ENCODE peak calls at places on chromosomes 11 and 22, in seven cellular contexts. M is IMR-90, L is neuronal stem cell, J is H9, I is H1, K is trophoblast cell, D is mesendoderm. Q is an unnamed sample.

GRCh38 chr11:94835571-94835970 is 67.4 kb downstream of the AMOTL1 start:
- DNase-seq in M (peak), L (no peak), J (no peak), I (no peak), K (no peak), D (no peak), Q (peak)

GRCh38 chr11:17575431-17576425 is 28.7 kb downstream of the OTOG start:
- DNase-seq in M (no peak), L (no peak), J (peak), I (no peak), K (no peak), D (no peak), Q (no peak)

GRCh38 chr11:1217151-1217550 is 5.7 kb upstream of the MUC5B start:
- DNase-seq in M (no peak), L (no peak), J (peak), I (peak), K (no peak), D (no peak), Q (no peak)

GRCh38 chr11:113618360-113618759 is 87.7 kb downstream of the TMPRSS5 start:
- DNase-seq in M (peak), L (no peak), J (no peak), I (no peak), K (no peak), D (no peak), Q (no peak)

GRCh38 chr11:76184551-76184993 is 21.7 kb downstream of the WNT11 start:
- DNase-seq in M (peak), L (no peak), J (no peak), I (no peak), K (peak), D (peak), Q (peak)

GRCh38 chr11:66818231-66818955 is 24.8 kb upstream of the RCE1 start:
- DNase-seq in M (peak), L (no peak), J (no peak), I (no peak), K (peak), D (no peak), Q (no peak)

GRCh38 chr11:119375629-119376196 is 5.8 kb downstream of the USP2 start:
- DNase-seq in M (peak), L (no peak), J (peak), I (peak), K (no peak), D (peak), Q (peak)

GRCh38 chr11:87299041-87299481 is 261.3 kb downstream of the TMEM135 start:
- DNase-seq in M (no peak), L (no peak), J (no peak), I (no peak), K (no peak), D (peak), Q (peak)

GRCh38 chr11:43833657-43834073 is 47.0 kb upstream of the ALKBH3 start:
- DNase-seq in M (peak), L (no peak), J (no peak), I (no peak), K (peak), D (peak), Q (peak)
- H3K4ac ChIP-seq in M (no peak), L (no peak), J (no peak), I (no peak), K (no peak), D (no peak), Q (no peak)

GRCh38 chr22:19730662-19731360 is 7.5 kb downstream of the GP1BB start:
- DNase-seq in M (peak), L (peak), J (peak), I (peak), K (peak), D (peak), Q (peak)

GRCh38 chr22:19728836-19729235 is 5.5 kb downstream of the GP1BB start:
- DNase-seq in M (no peak), L (no peak), J (no peak), I (no peak), K (no peak), D (no peak), Q (no peak)

GRCh38 chr22:19728271-19728670 is 4.9 kb downstream of the GP1BB start:
- DNase-seq in M (no peak), L (no peak), J (no peak), I (no peak), K (no peak), D (no peak), Q (no peak)

GRCh38 chr22:19730141-19730661 is 6.9 kb downstream of the GP1BB start:
- DNase-seq in M (no peak), L (no peak), J (no peak), I (peak), K (no peak), D (no peak), Q (no peak)

DNA sequence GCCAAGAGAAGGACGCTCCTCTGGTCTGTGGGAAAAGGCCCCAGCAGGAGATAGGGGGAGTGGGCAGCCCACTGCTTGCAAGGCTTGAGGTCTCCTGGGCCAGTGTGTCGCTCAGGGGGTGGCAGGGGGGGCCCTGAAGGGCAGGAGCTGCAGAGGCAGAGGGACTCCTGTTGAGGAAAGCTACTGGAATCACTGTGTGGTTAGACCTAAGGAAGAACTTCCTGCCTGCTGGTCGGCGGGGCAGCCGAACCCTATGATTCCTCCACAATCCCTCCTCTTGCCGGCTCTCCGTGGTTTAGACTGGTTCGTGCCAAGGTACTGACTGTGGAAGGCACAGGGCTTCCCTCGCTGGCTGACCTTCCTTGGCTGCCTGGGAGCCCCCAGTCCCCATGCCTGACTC is 6.2 kb downstream of the GP1BB start:
- DNase-seq in M (no peak), L (no peak), J (no peak), I (no peak), K (no peak), D (no peak), Q (no peak)
- H3K4ac ChIP-seq in M (peak), L (no peak), J (no peak), I (no peak), K (no peak), D (no peak), Q (no peak)

GRCh38 chr11:46612326-46612725 is 4.7 kb downstream of the HARBI1 start:
- DNase-seq in M (no peak), L (no peak), J (no peak), I (no peak), K (no peak), D (no peak), Q (no peak)
- H3K4ac ChIP-seq in M (no peak), L (no peak), J (no peak), I (no peak), K (no peak), D (no peak), Q (no peak)

DNA sequence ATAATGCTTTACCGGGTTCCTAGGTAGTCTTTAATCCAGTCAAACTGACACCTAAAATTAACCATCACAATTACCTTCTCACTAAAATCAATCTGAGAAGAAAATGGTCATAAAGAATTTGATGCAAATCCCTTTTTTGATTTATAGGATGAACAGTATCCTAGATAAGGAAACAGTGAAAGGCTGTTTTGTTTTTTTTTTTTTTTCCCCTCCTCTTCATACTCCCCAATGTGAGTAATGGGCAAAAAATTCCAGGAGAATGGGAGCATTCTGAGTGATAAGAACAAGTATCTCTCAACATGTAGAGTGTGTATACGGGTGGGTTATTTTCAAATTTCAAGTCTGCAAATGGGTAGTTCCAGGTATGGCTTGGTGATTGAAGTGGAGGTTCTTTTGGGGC is 28.4 kb downstream of the GRAMD1B start:
- DNase-seq in M (no peak), L (no peak), J (no peak), I (no peak), K (peak), D (no peak), Q (no peak)
- H3K4ac ChIP-seq in M (no peak), L (no peak), J (no peak), I (no peak), K (no peak), D (no peak), Q (no peak)

DNA sequence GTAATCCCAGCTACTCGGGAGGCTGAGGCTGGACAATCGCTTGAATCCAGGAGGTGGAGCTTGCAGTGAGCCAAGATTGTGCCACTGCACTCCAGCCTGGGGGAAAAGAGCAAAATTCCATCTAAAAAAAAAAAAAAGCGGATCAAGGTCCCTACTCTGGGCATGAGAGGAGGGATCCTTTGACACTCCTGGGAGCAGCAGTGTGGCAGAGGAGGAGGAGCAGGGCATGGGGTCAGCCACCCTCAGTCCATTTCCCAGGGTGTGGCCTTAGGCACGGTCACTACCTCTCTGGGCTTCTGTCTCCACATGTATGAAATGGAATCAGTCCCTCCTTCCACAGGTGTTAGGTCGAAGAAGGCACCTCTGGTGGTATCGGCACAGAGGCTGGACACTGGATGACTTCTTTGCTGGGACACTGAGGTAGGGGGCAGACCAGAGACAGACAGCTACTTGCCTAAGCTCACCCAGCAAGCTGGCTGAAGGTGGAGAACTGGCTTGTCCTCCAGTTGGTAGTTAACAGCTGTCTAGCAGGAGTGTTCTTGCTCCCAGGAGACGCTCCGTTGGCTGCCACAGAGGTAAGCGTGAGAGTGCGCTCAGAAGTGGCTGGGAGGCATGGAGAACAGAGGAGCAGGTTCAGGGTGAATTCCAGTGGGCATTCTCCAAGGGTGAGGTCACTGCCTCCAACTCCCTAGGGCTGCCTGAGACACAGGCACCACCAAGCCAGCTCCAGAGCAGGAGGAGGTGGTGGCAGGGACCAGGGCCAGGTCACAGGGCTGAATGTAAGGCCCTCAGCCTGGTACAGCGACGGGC is 19.6 kb downstream of the TXN2 start:
- DNase-seq in M (peak), L (no peak), J (peak), I (peak), K (peak), D (peak), Q (peak)
- H3K4ac ChIP-seq in M (peak), L (no peak), J (no peak), I (no peak), K (no peak), D (peak), Q (peak)

GRCh38 chr11:64245797-64246623 is 733 bp downstream of the PPP1R14B start:
- DNase-seq in M (peak), L (no peak), J (no peak), I (no peak), K (peak), D (peak), Q (peak)

GRCh38 chr11:64242920-64243854 is 2.3 kb downstream of the FKBP2 start:
- DNase-seq in M (no peak), L (no peak), J (no peak), I (no peak), K (no peak), D (no peak), Q (no peak)

GRCh38 chr11:64244966-64245365 is 1.8 kb downstream of the PPP1R14B start:
- DNase-seq in M (no peak), L (no peak), J (no peak), I (no peak), K (no peak), D (no peak), Q (no peak)

GRCh38 chr11:64245401-64245796 is 1.3 kb downstream of the PPP1R14B start:
- DNase-seq in M (no peak), L (no peak), J (no peak), I (no peak), K (no peak), D (no peak), Q (no peak)

GRCh38 chr11:64244107-64244506 is 2.6 kb downstream of the PPP1R14B start:
- DNase-seq in M (no peak), L (no peak), J (no peak), I (no peak), K (no peak), D (no peak), Q (no peak)
- H3K4ac ChIP-seq in M (no peak), L (no peak), J (no peak), I (no peak), K (peak), D (no peak), Q (no peak)